ENCODE peak calls at places on chromosomes 11 and 22, in four cellular contexts. L is heart right ventricle, V is brain microvascular endothelial cell, F is iris pigment epithelial cell. R is an unnamed sample.

GRCh38 chr11:116867619-116868018 is 30.2 kb upstream of the APOA1 start:
- DNase-seq in L (no peak), V (no peak), F (no peak), R (no peak)

GRCh38 chr22:37467556-37467955 is 18.6 kb downstream of the MFNG start:
- DNase-seq in L (no peak), V (no peak), F (no peak), R (no peak)

GRCh38 chr22:39932918-39933649 is 27.1 kb upstream of the TMA7B start:
- DNase-seq in L (no peak), V (no peak), F (peak; percentile 27), R (no peak)

GRCh38 chr11:61417670-61418069 is 12.1 kb downstream of the CPSF7 start:
- DNase-seq in L (no peak), V (no peak), F (peak; percentile 69), R (no peak)

GRCh38 chr11:69088676-69089146 is 40.0 kb downstream of the TPCN2 start:
- DNase-seq in L (peak; percentile 52), V (peak; percentile 62), F (peak; percentile 69), R (peak; percentile 66)

GRCh38 chr22:25950101-25950500 is 208.1 kb downstream of the MYO18B start:
- DNase-seq in L (no peak), V (no peak), F (no peak), R (no peak)

GRCh38 chr11:316891-317291 is 3.1 kb downstream of the IFITM1 start:
- DNase-seq in L (no peak), V (no peak), F (no peak), R (no peak)

GRCh38 chr11:134474942-134475341 is 62.9 kb upstream of the B3GAT1 start:
- DNase-seq in L (no peak), V (no peak), F (no peak), R (no peak)

GRCh38 chr11:1302461-1303073 is 6.9 kb downstream of the TOLLIP start:
- DNase-seq in L (no peak), V (no peak), F (no peak), R (no peak)

GRCh38 chr11:21505070-21505469 is 687.8 kb upstream of the ANO5 start:
- DNase-seq in L (no peak), V (no peak), F (no peak), R (no peak)

GRCh38 chr11:64268028-64268686 is 16.3 kb downstream of the BAD start:
- DNase-seq in L (peak; percentile 30), V (no peak), F (no peak), R (peak; percentile 82)

GRCh38 chr22:27397948-27398330 is 403.6 kb downstream of the MN1 start:
- DNase-seq in L (peak; percentile 67), V (peak; percentile 51), F (no peak), R (peak; percentile 77)

GRCh38 chr11:87258171-87258833 is 220.6 kb downstream of the TMEM135 start:
- DNase-seq in L (no peak), V (no peak), F (no peak), R (no peak)

GRCh38 chr11:29809121-29809520 is 207.7 kb downstream of the KCNA4 start:
- DNase-seq in L (no peak), V (no peak), F (no peak), R (no peak)

GRCh38 chr22:45584121-45584570 is 81.5 kb downstream of the FBLN1 start:
- DNase-seq in L (no peak), V (no peak), F (peak; percentile 43), R (no peak)

GRCh38 chr11:12287374-12288211 is 89.8 kb upstream of the PARVA start:
- DNase-seq in L (peak; percentile 39), V (peak; percentile 98), F (peak; percentile 98), R (peak; percentile 95)

GRCh38 chr11:8083871-8084281 is 2.9 kb downstream of the TUB start:
- DNase-seq in L (no peak), V (no peak), F (no peak), R (no peak)

GRCh38 chr11:114156131-114156581 is 96.6 kb downstream of the ZBTB16 start:
- DNase-seq in L (no peak), V (no peak), F (no peak), R (no peak)

GRCh38 chr22:38707984-38708383 is 2.2 kb downstream of the GTPBP1 start:
- DNase-seq in L (no peak), V (no peak), F (no peak), R (no peak)

GRCh38 chr11:68412593-68413475 is 47.7 kb upstream of the PPP6R3 start:
- DNase-seq in L (no peak), V (no peak), F (peak; percentile 20), R (no peak)

GRCh38 chr11:117303101-117303500 is 12.0 kb downstream of the BACE1-AS start:
- DNase-seq in L (no peak), V (no peak), F (no peak), R (no peak)

GRCh38 chr11:110891411-110891810 is 179.2 kb upstream of the ARHGAP20 start:
- DNase-seq in L (no peak), V (peak; percentile 33), F (peak; percentile 95), R (no peak)

GRCh38 chr11:69840371-69841169 is 21.4 kb upstream of the FGF3 start:
- DNase-seq in L (no peak), V (no peak), F (no peak), R (no peak)

GRCh38 chr11:73387594-73388021 is 11.4 kb downstream of the RELT start:
- DNase-seq in L (no peak), V (no peak), F (no peak), R (no peak)

GRCh38 chr11:15073361-15074205 is at the start of gene CALCB:
- DNase-seq in L (no peak), V (no peak), F (peak; percentile 5), R (no peak)

GRCh38 chr11:35822815-35823495 is 120.9 kb upstream of the LDLRAD3 start:
- DNase-seq in L (no peak), V (no peak), F (peak; percentile 24), R (no peak)

GRCh38 chr22:21573293-21573734 is 5.8 kb downstream of the UBE2L3 start:
- DNase-seq in L (no peak), V (no peak), F (no peak), R (no peak)

GRCh38 chr22:40911772-40912171 is 39.4 kb upstream of the RBX1 start:
- DNase-seq in L (no peak), V (peak; percentile 9), F (peak; percentile 21), R (no peak)

GRCh38 chr11:59557940-59558643 is 46.8 kb downstream of the OR4D9 start:
- DNase-seq in L (no peak), V (no peak), F (no peak), R (no peak)

GRCh38 chr11:119229736-119230135 is 23.6 kb downstream of the CBL start:
- DNase-seq in L (no peak), V (no peak), F (no peak), R (no peak)

GRCh38 chr22:19479358-19480172 is at the start of gene CDC45:
- DNase-seq in L (peak; percentile 93), V (peak; percentile 98), F (peak; percentile 99), R (peak; percentile 98)

GRCh38 chr11:88411265-88411664 is 73.7 kb upstream of the CTSC start:
- DNase-seq in L (no peak), V (peak; percentile 56), F (peak; percentile 94), R (no peak)

GRCh38 chr11:95301497-95301896 is 70.5 kb upstream of the SESN3 start:
- DNase-seq in L (no peak), V (no peak), F (peak; percentile 14), R (no peak)

GRCh38 chr11:45803981-45804805 is 756 bp upstream of the SLC35C1 start:
- DNase-seq in L (peak; percentile 87), V (peak; percentile 20), F (peak; percentile 54), R (peak; percentile 90)

GRCh38 chr11:130181295-130182272 is 22.0 kb downstream of the ST14 start:
- DNase-seq in L (no peak), V (peak; percentile 67), F (peak; percentile 84), R (no peak)

R was measured in tibial artery.